ENCODE peak calls at places on chromosome 17, in four cellular contexts. One of them, this sample, is unnamed.

GRCh38 chr17:21288581-21289017 is 4.1 kb downstream of the MAP2K3 start:
- DNase-seq in psoas muscle: no peak
- DNase-seq in dorsolateral prefrontal cortex: no peak
- DNase-seq in cardiac fibroblast: no peak
- DNase-seq in this sample: no peak

GRCh38 chr17:46853896-46854444 is 2.6 kb downstream of the WNT9B start:
- DNase-seq in psoas muscle: no peak
- DNase-seq in cardiac fibroblast: peak; percentile 28
- DNase-seq in dorsolateral prefrontal cortex: no peak
- DNase-seq in this sample: no peak

GRCh38 chr17:58121925-58122324 is 26.3 kb upstream of the OR4D1 start:
- DNase-seq in psoas muscle: no peak
- DNase-seq in cardiac fibroblast: peak; percentile 44
- DNase-seq in dorsolateral prefrontal cortex: no peak
- DNase-seq in this sample: no peak

GRCh38 chr17:47733414-47734288 is 615 bp downstream of the TBX21 start:
- DNase-seq in psoas muscle: no peak
- DNase-seq in dorsolateral prefrontal cortex: peak; percentile 14
- DNase-seq in cardiac fibroblast: no peak
- DNase-seq in this sample: peak; percentile 46

GRCh38 chr17:77126519-77126918 is 14.2 kb upstream of the SEC14L1 start:
- DNase-seq in dorsolateral prefrontal cortex: no peak
- DNase-seq in psoas muscle: no peak
- DNase-seq in cardiac fibroblast: no peak
- DNase-seq in this sample: no peak

GRCh38 chr17:50593321-50593720 is 32.8 kb downstream of the CACNA1G start:
- DNase-seq in cardiac fibroblast: no peak
- DNase-seq in dorsolateral prefrontal cortex: no peak
- DNase-seq in psoas muscle: no peak
- DNase-seq in this sample: no peak

GRCh38 chr17:80468781-80469533 is 7.5 kb downstream of the NPTX1 start:
- DNase-seq in dorsolateral prefrontal cortex: peak; percentile 60
- DNase-seq in cardiac fibroblast: no peak
- DNase-seq in psoas muscle: no peak
- DNase-seq in this sample: no peak

GRCh38 chr17:72305964-72306551 is 185.2 kb downstream of the SOX9 start:
- DNase-seq in cardiac fibroblast: peak; percentile 21
- DNase-seq in psoas muscle: peak; percentile 59
- DNase-seq in dorsolateral prefrontal cortex: no peak
- DNase-seq in this sample: no peak

GRCh38 chr17:28807925-28808641 is 34.5 kb downstream of the FAM222B start:
- DNase-seq in psoas muscle: no peak
- DNase-seq in cardiac fibroblast: peak; percentile 91
- DNase-seq in dorsolateral prefrontal cortex: no peak
- DNase-seq in this sample: peak; percentile 81

GRCh38 chr17:39002991-39003715 is 36.0 kb upstream of the FBXO47 start:
- DNase-seq in psoas muscle: peak; percentile 83
- DNase-seq in dorsolateral prefrontal cortex: peak; percentile 58
- DNase-seq in cardiac fibroblast: peak; percentile 82
- DNase-seq in this sample: no peak

GRCh38 chr17:10061131-10061581 is 137.2 kb downstream of the GAS7 start:
- DNase-seq in cardiac fibroblast: no peak
- DNase-seq in dorsolateral prefrontal cortex: no peak
- DNase-seq in psoas muscle: peak; percentile 63
- DNase-seq in this sample: no peak

GRCh38 chr17:32240745-32241144 is 24.9 kb upstream of the RHBDL3 start:
- DNase-seq in dorsolateral prefrontal cortex: no peak
- DNase-seq in cardiac fibroblast: peak; percentile 22
- DNase-seq in psoas muscle: no peak
- DNase-seq in this sample: peak; percentile 15

GRCh38 chr17:59785091-59785799 is 77.8 kb downstream of the VMP1 start:
- DNase-seq in cardiac fibroblast: peak; percentile 52
- DNase-seq in psoas muscle: no peak
- DNase-seq in dorsolateral prefrontal cortex: no peak
- DNase-seq in this sample: peak; percentile 68

GRCh38 chr17:41544497-41544896 is 16.4 kb upstream of the KRT19 start:
- DNase-seq in psoas muscle: no peak
- DNase-seq in dorsolateral prefrontal cortex: no peak
- DNase-seq in cardiac fibroblast: no peak
- DNase-seq in this sample: no peak

GRCh38 chr17:47902039-47902744 is 6.2 kb downstream of the SP2 start:
- DNase-seq in dorsolateral prefrontal cortex: no peak
- DNase-seq in psoas muscle: no peak
- DNase-seq in cardiac fibroblast: no peak
- DNase-seq in this sample: no peak

GRCh38 chr17:73338566-73339247 is 26.9 kb upstream of the CDC42EP4 start:
- DNase-seq in psoas muscle: no peak
- DNase-seq in dorsolateral prefrontal cortex: no peak
- DNase-seq in cardiac fibroblast: no peak
- DNase-seq in this sample: peak; percentile 75

GRCh38 chr17:17749921-17750320 is 68.7 kb downstream of the RAI1 start:
- DNase-seq in psoas muscle: no peak
- DNase-seq in dorsolateral prefrontal cortex: peak; percentile 78
- DNase-seq in cardiac fibroblast: peak; percentile 51
- DNase-seq in this sample: no peak

DNA sequence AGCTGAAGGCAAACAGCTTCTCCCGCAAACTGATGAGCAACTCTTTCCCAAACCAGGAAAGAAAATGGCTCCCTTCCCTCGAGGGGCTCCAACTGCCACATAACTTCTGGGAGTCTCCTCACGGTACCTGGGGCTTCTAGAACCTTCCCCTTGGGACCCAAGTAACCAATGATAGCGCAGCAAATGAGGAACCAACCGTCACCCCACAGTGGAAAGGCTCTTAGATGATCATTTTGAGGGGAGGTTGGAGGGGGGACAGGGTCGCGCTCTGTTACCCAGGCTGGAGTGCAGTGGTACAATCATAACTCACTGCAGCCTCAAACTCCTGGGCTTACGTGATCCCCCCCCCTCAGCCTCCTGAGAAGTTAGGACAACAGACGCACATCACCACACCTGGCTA is at the start of gene DNAH17:
- DNase-seq in dorsolateral prefrontal cortex: no peak
- DNase-seq in cardiac fibroblast: no peak
- DNase-seq in psoas muscle: no peak
- DNase-seq in this sample: no peak
- H3K4me3 ChIP-seq in dorsolateral prefrontal cortex: no peak within 1 kb of the TSS
- H3K4me3 ChIP-seq in cardiac fibroblast: no peak within 1 kb of the TSS
- H3K4me3 ChIP-seq in psoas muscle: no peak within 1 kb of the TSS
- H3K4me3 ChIP-seq in this sample: no peak within 1 kb of the TSS

DNA sequence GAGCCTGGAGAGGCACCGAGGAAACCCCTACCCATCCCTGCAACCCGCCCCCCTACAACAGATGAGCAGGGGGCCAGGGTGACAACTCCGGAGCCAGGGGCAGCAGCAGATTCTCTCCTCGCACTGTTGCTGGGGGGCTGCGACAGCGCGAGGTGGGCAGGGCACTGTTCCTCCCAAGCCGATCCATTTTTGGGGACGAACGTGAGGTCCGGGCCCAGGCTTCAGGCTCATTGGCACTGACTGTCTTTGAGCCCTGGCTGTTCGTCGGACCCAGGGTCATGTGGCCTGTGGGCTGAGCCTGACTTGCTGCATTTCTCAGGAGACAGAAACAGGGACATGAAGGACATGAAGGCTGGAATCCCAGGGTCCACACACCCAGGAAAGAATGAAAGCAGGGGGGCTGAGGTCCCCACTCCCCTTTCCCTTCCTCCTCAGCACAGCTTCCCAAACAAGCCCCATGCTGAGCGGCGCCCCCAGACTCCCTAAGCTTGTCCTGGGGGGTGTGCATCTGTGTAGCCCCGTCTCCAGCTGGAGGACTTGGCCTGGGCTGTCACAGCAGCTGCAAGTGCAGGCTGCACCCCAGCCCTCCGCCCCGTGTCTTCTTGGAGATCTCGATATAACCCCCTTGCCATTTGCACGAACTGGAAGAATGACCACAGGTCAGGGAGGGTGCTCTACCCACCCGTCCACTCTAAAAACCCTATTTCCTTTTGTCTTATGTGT is 18.7 kb downstream of the CEP295NL start:
- DNase-seq in cardiac fibroblast: no peak
- DNase-seq in psoas muscle: no peak
- DNase-seq in dorsolateral prefrontal cortex: peak; percentile 76
- DNase-seq in this sample: peak; percentile 53
- H3K4me3 ChIP-seq in cardiac fibroblast: peak overlapping the region; percentile 35
- H3K4me3 ChIP-seq in psoas muscle: peak overlapping the region; percentile 41
- H3K4me3 ChIP-seq in dorsolateral prefrontal cortex: peak overlapping the region; percentile 48
- H3K4me3 ChIP-seq in this sample: peak overlapping the region; percentile 13

GRCh38 chr17:67531291-67531690 is 154.2 kb downstream of the PITPNC1 start:
- DNase-seq in cardiac fibroblast: peak; percentile 16
- DNase-seq in dorsolateral prefrontal cortex: peak; percentile 70
- DNase-seq in psoas muscle: no peak
- DNase-seq in this sample: no peak

GRCh38 chr17:67526700-67527099 is 149.6 kb downstream of the PITPNC1 start:
- DNase-seq in cardiac fibroblast: no peak
- DNase-seq in dorsolateral prefrontal cortex: no peak
- DNase-seq in psoas muscle: no peak
- DNase-seq in this sample: no peak

GRCh38 chr17:67532326-67532871 is 155.3 kb downstream of the PITPNC1 start:
- DNase-seq in cardiac fibroblast: no peak
- DNase-seq in psoas muscle: no peak
- DNase-seq in dorsolateral prefrontal cortex: peak; percentile 45
- DNase-seq in this sample: no peak

GRCh38 chr17:67525239-67526135 is 148.4 kb downstream of the PITPNC1 start:
- DNase-seq in cardiac fibroblast: no peak
- DNase-seq in dorsolateral prefrontal cortex: no peak
- DNase-seq in psoas muscle: no peak
- DNase-seq in this sample: no peak

DNA sequence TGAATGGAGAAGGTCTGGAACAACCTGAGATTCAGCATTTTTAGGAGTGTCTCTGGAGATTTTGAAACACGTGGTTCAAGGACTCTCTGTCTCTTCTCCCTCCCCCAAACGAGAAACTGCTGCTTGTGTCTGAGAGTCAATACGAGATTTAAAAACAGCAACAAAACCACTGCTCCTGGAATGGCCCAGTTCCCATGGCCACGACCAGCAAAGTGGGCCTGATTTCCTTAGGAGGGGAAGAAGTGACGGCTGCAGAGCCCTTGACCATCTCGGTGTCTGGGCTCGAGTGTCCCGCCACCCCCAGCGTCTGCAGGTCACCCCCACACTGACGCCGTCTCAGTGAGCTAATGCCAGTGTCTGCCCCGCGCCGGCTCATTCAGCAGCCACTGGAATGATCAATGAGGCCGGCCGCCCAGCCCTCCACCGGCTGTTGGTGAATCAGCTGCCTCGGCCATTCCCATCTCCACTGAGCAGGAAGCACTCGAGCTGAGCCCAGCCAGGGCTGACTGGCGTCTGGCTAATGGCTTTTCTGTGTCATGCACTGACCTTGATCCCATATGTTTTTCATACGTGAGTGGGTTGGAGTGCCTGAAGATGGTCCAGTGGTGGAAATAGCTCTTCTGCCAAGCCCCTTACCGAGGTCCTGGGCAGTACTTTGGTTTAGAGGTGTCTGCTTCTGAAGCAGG is 151.8 kb downstream of the PITPNC1 start:
- DNase-seq in psoas muscle: peak; percentile 84
- DNase-seq in cardiac fibroblast: peak; percentile 90
- DNase-seq in dorsolateral prefrontal cortex: peak; percentile 83
- DNase-seq in this sample: peak; percentile 59
- H3K4me3 ChIP-seq in psoas muscle: peak overlapping the region; percentile 38
- H3K4me3 ChIP-seq in cardiac fibroblast: peak overlapping the region; percentile 15
- H3K4me3 ChIP-seq in dorsolateral prefrontal cortex: peak overlapping the region; percentile 22
- H3K4me3 ChIP-seq in this sample: peak overlapping the region; percentile 11

DNA sequence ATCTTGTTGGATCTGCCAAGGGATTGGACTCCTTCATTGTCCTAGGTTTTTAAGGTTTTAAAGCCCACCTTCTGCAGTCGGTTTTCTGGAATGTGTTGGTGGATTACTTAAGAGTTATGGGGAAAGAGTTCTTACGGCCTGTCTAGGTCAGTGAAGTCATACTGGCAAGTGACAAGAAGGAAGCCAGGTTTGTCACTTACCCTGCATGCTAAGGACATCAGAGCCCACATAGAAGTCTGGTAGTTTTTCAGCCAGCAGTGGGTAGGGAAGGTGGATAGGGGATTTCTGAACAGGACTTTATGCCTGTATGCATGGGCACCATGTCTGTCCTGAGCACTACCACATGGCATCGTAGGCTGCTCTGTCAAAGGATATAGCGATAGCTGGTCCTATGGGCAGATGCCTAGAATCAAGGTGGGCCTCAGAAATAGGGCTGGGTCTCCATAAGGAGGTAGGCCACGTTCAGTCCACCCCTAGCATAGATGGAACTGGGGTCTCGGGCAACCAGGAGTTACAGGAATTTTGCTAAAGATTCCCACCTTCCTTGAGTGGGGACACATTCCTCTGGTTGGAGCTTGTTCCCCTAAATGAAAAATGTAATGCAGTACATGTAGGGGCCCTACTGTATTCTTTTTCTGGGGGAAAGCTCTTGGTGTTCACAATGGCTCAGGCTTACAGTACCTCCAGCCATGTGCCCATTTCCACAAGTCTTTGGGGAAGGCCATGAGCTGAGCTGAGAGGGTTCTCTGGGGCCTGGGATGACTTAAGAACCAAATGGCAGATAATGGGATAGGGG is 27.4 kb downstream of the TRPV2 start:
- DNase-seq in cardiac fibroblast: peak; percentile 28
- DNase-seq in psoas muscle: no peak
- DNase-seq in dorsolateral prefrontal cortex: no peak
- DNase-seq in this sample: no peak
- H3K4me3 ChIP-seq in cardiac fibroblast: no peak overlapping the region
- H3K4me3 ChIP-seq in psoas muscle: no peak overlapping the region
- H3K4me3 ChIP-seq in dorsolateral prefrontal cortex: no peak overlapping the region
- H3K4me3 ChIP-seq in this sample: no peak overlapping the region

GRCh38 chr17:30236807-30237206 is 1.3 kb upstream of the SLC6A4 start:
- DNase-seq in cardiac fibroblast: peak; percentile 44
- DNase-seq in dorsolateral prefrontal cortex: peak; percentile 41
- DNase-seq in psoas muscle: peak; percentile 53
- DNase-seq in this sample: no peak
- H3K4me3 ChIP-seq in cardiac fibroblast: peak overlapping the region; percentile 8
- H3K4me3 ChIP-seq in dorsolateral prefrontal cortex: peak overlapping the region; percentile 19
- H3K4me3 ChIP-seq in psoas muscle: no peak overlapping the region
- H3K4me3 ChIP-seq in this sample: no peak overlapping the region

GRCh38 chr17:35773674-35774425 is 13.2 kb downstream of the C17orf50 start:
- DNase-seq in cardiac fibroblast: no peak
- DNase-seq in dorsolateral prefrontal cortex: no peak
- DNase-seq in psoas muscle: no peak
- DNase-seq in this sample: no peak
- H3K4me3 ChIP-seq in cardiac fibroblast: no peak overlapping the region
- H3K4me3 ChIP-seq in dorsolateral prefrontal cortex: no peak overlapping the region
- H3K4me3 ChIP-seq in psoas muscle: no peak overlapping the region
- H3K4me3 ChIP-seq in this sample: no peak overlapping the region